ENCODE peak calls at places on chromosomes 12 and 14, in seven cellular contexts. B, Y, K, M, H, X and Q are unnamed samples.

GRCh38 chr14:89646971-89647370 is 229.9 kb upstream of the FOXN3 start:
- DNase-seq in B (no peak), Y (no peak), K (no peak), M (no peak), H (no peak), X (no peak), Q (no peak)

GRCh38 chr12:100450726-100451125 is 22.9 kb upstream of the NR1H4 start:
- DNase-seq in B (no peak), Y (peak), K (no peak), M (peak), H (no peak), X (no peak), Q (no peak)

GRCh38 chr12:80313184-80313583 is 130.9 kb upstream of the PTPRQ start:
- DNase-seq in B (no peak), Y (no peak), K (no peak), M (no peak), H (no peak), X (peak), Q (peak)

GRCh38 chr14:26255213-26255612 is 342.6 kb downstream of the NOVA1 start:
- DNase-seq in B (no peak), Y (no peak), K (peak), M (peak), H (no peak), X (no peak), Q (peak)

GRCh38 chr14:105971593-105972500 is 445.5 kb downstream of the TMEM121 start:
- DNase-seq in B (no peak), Y (no peak), K (no peak), M (no peak), H (no peak), X (no peak), Q (no peak)

GRCh38 chr12:5533368-5533767 is 101.5 kb downstream of the NTF3 start:
- DNase-seq in B (no peak), Y (no peak), K (no peak), M (no peak), H (no peak), X (no peak), Q (no peak)

GRCh38 chr12:63151061-63151897 is at the start of gene AVPR1A:
- DNase-seq in B (no peak), Y (peak), K (peak), M (peak), H (no peak), X (peak), Q (peak)

GRCh38 chr14:75563931-75564330 is 14.5 kb upstream of the FLVCR2 start:
- DNase-seq in B (no peak), Y (no peak), K (no peak), M (peak), H (no peak), X (no peak), Q (no peak)

GRCh38 chr12:15863258-15863835 is 18.8 kb upstream of the STRAP start:
- DNase-seq in B (no peak), Y (no peak), K (no peak), M (no peak), H (no peak), X (no peak), Q (no peak)

GRCh38 chr14:71202881-71203280 is 295.6 kb downstream of the PCNX1 start:
- DNase-seq in B (no peak), Y (no peak), K (no peak), M (no peak), H (no peak), X (no peak), Q (no peak)

GRCh38 chr12:120725151-120725658 is 421 bp upstream of the ACADS start:
- DNase-seq in B (no peak), Y (peak), K (no peak), M (peak), H (no peak), X (no peak), Q (no peak)

GRCh38 chr12:22477894-22478287 is 66.5 kb downstream of the C2CD5 start:
- DNase-seq in B (no peak), Y (no peak), K (no peak), M (no peak), H (no peak), X (peak), Q (no peak)

GRCh38 chr12:106903241-106903950 is 52.3 kb upstream of the TMEM263 start:
- DNase-seq in B (peak), Y (no peak), K (peak), M (peak), H (peak), X (peak), Q (peak)

GRCh38 chr14:71362920-71363584 is 455.8 kb downstream of the PCNX1 start:
- DNase-seq in B (no peak), Y (no peak), K (no peak), M (peak), H (no peak), X (peak), Q (no peak)

GRCh38 chr14:24080142-24080530 is 8.8 kb downstream of the CPNE6 start:
- DNase-seq in B (no peak), Y (no peak), K (no peak), M (peak), H (no peak), X (no peak), Q (no peak)

GRCh38 chr14:75885829-75886228 is 96.0 kb downstream of the TGFB3 start:
- DNase-seq in B (no peak), Y (no peak), K (peak), M (no peak), H (no peak), X (peak), Q (no peak)